ENCODE peak calls at places on chromosomes 6 and 20, in six cellular contexts. G is osteocyte; S is left lung; R is CD4-positive, alpha-beta T cell; X is cardiac fibroblast; T is GM10248. W is an unnamed sample.

GRCh38 chr6:40347571-40348011 is 239.6 kb downstream of the LRFN2 start:
- DNase-seq in G (peak), S (no peak), R (no peak), X (no peak), T (peak), W (peak)

GRCh38 chr20:10308652-10309051 is 90.0 kb downstream of the SNAP25 start:
- DNase-seq in G (no peak), S (no peak), R (no peak), X (no peak), T (no peak), W (no peak)

GRCh38 chr20:54122189-54122588 is 51.6 kb downstream of the CYP24A1 start:
- DNase-seq in G (no peak), S (no peak), R (no peak), X (peak), T (no peak), W (no peak)

GRCh38 chr6:11206576-11206975 is 25.9 kb downstream of the NEDD9 start:
- DNase-seq in G (no peak), S (no peak), R (no peak), X (peak), T (no peak), W (no peak)

GRCh38 chr6:109455161-109455501 is 441 bp downstream of the MICAL1 start:
- DNase-seq in G (no peak), S (peak), R (no peak), X (no peak), T (peak), W (no peak)

GRCh38 chr20:44287272-44288097 is 23.5 kb downstream of the FITM2 start:
- DNase-seq in G (no peak), S (no peak), R (no peak), X (peak), T (no peak), W (no peak)

GRCh38 chr6:125888989-125889656 is 67.4 kb upstream of the HINT3 start:
- DNase-seq in G (no peak), S (no peak), R (no peak), X (peak), T (peak), W (no peak)

GRCh38 chr6:99559056-99559455 is 9.4 kb downstream of the CCNC start:
- DNase-seq in G (no peak), S (no peak), R (no peak), X (peak), T (no peak), W (no peak)

GRCh38 chr6:156175433-156175832 is 601.7 kb upstream of the ARID1B start:
- DNase-seq in G (no peak), S (no peak), R (no peak), X (no peak), T (no peak), W (no peak)

GRCh38 chr6:148757944-148758343 is 11.1 kb downstream of the UST start:
- DNase-seq in G (no peak), S (no peak), R (no peak), X (no peak), T (peak), W (no peak)

GRCh38 chr20:805713-806112 is 27.8 kb upstream of the FAM110A start:
- DNase-seq in G (no peak), S (no peak), R (no peak), X (no peak), T (no peak), W (no peak)

GRCh38 chr20:36745234-36745926 is 510 bp downstream of the NDRG3 start:
- DNase-seq in G (no peak), S (no peak), R (no peak), X (no peak), T (no peak), W (no peak)

GRCh38 chr6:167706313-167707109 is 120.2 kb upstream of the AFDN start:
- DNase-seq in G (peak), S (no peak), R (peak), X (no peak), T (peak), W (peak)

GRCh38 chr20:43590036-43590391 is 723 bp upstream of the IFT52 start:
- DNase-seq in G (no peak), S (no peak), R (no peak), X (no peak), T (peak), W (no peak)

GRCh38 chr20:8512003-8512402 is 379.9 kb downstream of the PLCB1 start:
- DNase-seq in G (no peak), S (no peak), R (no peak), X (no peak), T (no peak), W (no peak)

GRCh38 chr6:124119591-124119990 is 315.9 kb downstream of the NKAIN2 start:
- DNase-seq in G (no peak), S (no peak), R (no peak), X (no peak), T (no peak), W (no peak)

GRCh38 chr6:158049055-158050028 is 67.7 kb downstream of the SYNJ2 start:
- DNase-seq in G (no peak), S (no peak), R (no peak), X (no peak), T (no peak), W (no peak)

GRCh38 chr20:49766979-49767419 is 45.6 kb upstream of the SLC9A8 start:
- DNase-seq in G (no peak), S (no peak), R (no peak), X (peak), T (no peak), W (no peak)

GRCh38 chr6:12993283-12993898 is 276.8 kb downstream of the PHACTR1 start:
- DNase-seq in G (no peak), S (no peak), R (no peak), X (no peak), T (no peak), W (no peak)

GRCh38 chr6:79079425-79080130 is 1.5 kb upstream of the PHIP start:
- DNase-seq in G (no peak), S (no peak), R (no peak), X (peak), T (no peak), W (no peak)

GRCh38 chr6:69084746-69085335 is 449.8 kb downstream of the ADGRB3 start:
- DNase-seq in G (no peak), S (no peak), R (no peak), X (no peak), T (no peak), W (no peak)

GRCh38 chr6:5081182-5081581 is 4.0 kb upstream of the PPP1R3G start:
- DNase-seq in G (peak), S (no peak), R (no peak), X (no peak), T (no peak), W (no peak)

GRCh38 chr20:40991181-40991889 is 37.3 kb upstream of the TOP1 start:
- DNase-seq in G (peak), S (no peak), R (no peak), X (no peak), T (peak), W (peak)

GRCh38 chr6:25179051-25179778 is 100.0 kb upstream of the CARMIL1 start:
- DNase-seq in G (no peak), S (no peak), R (no peak), X (peak), T (no peak), W (no peak)

GRCh38 chr6:15290962-15291704 is 45.3 kb downstream of the JARID2 start:
- DNase-seq in G (no peak), S (no peak), R (no peak), X (no peak), T (no peak), W (no peak)

GRCh38 chr20:1178103-1178502 is 6.7 kb downstream of the TMEM74B start:
- DNase-seq in G (no peak), S (no peak), R (no peak), X (no peak), T (no peak), W (no peak)

GRCh38 chr20:36827541-36828279 is 48.2 kb upstream of the TLDC2 start:
- DNase-seq in G (no peak), S (no peak), R (no peak), X (no peak), T (peak), W (no peak)

GRCh38 chr20:11845311-11845710 is 72.4 kb upstream of the BTBD3 start:
- DNase-seq in G (no peak), S (no peak), R (no peak), X (no peak), T (no peak), W (no peak)

GRCh38 chr20:61312909-61313308 is 60.8 kb downstream of the CDH4 start:
- DNase-seq in G (no peak), S (no peak), R (no peak), X (no peak), T (no peak), W (no peak)

GRCh38 chr20:62822788-62823651 is 6.2 kb downstream of the COL9A3 start:
- DNase-seq in G (no peak), S (no peak), R (no peak), X (no peak), T (peak), W (no peak)

GRCh38 chr6:44078795-44079671 is 48.2 kb downstream of the MRPL14 start:
- DNase-seq in G (peak), S (no peak), R (peak), X (peak), T (peak), W (peak)

GRCh38 chr6:32107447-32107846 is 1.7 kb downstream of the TNXB start:
- DNase-seq in G (no peak), S (no peak), R (no peak), X (peak), T (no peak), W (no peak)

GRCh38 chr6:1499798-1500197 is 109.9 kb upstream of the FOXC1 start:
- DNase-seq in G (no peak), S (no peak), R (no peak), X (peak), T (no peak), W (no peak)

GRCh38 chr6:157898169-157898568 is 75.1 kb downstream of the SNX9 start:
- DNase-seq in G (no peak), S (no peak), R (no peak), X (no peak), T (no peak), W (no peak)

GRCh38 chr20:46407671-46407996 is 1.2 kb upstream of the ELMO2 start:
- DNase-seq in G (no peak), S (no peak), R (no peak), X (no peak), T (no peak), W (no peak)

GRCh38 chr6:161498359-161498758 is 224.5 kb upstream of the AGPAT4 start:
- DNase-seq in G (no peak), S (no peak), R (no peak), X (peak), T (no peak), W (no peak)

GRCh38 chr20:34190679-34191090 is 50.5 kb upstream of the ASIP start:
- DNase-seq in G (peak), S (peak), R (no peak), X (peak), T (peak), W (no peak)

DNA sequence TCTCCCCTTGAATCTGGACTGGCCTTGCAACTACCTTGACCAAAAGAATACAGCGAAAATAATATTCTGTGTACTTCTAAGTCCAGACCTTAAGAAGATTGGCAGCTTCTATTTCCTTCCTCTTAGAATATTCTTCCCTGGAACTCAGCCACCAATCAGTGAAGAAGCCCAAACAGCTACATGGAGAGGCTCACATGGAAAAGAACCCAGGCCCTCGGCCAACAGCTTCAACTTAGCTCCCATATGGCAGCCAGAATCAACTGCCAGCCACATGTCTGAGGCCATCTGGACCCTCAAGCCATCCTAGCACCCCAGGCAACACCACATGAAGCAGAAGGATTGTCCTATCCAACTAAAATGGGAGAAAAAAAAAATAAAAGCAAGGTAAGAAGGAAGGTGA is 178.8 kb downstream of the IBTK start:
- DNase-seq in G (no peak), S (no peak), R (no peak), X (no peak), T (no peak), W (no peak)
- TF ChIP-seq CTCF in G (no peak), S (no peak), R (no peak), X (no peak), T (no peak), W (no peak)

GRCh38 chr6:35622283-35622682 is 66.4 kb downstream of the FKBP5 start:
- DNase-seq in G (no peak), S (no peak), R (no peak), X (no peak), T (no peak), W (no peak)

GRCh38 chr6:35620706-35621105 is 68.0 kb downstream of the FKBP5 start:
- DNase-seq in G (no peak), S (no peak), R (no peak), X (no peak), T (no peak), W (no peak)

GRCh38 chr6:35629876-35630378 is 58.8 kb downstream of the FKBP5 start:
- DNase-seq in G (no peak), S (no peak), R (no peak), X (no peak), T (no peak), W (no peak)

GRCh38 chr6:35624341-35625070 is 64.2 kb downstream of the FKBP5 start:
- DNase-seq in G (no peak), S (no peak), R (no peak), X (peak), T (no peak), W (no peak)
- TF ChIP-seq CTCF in G (peak), S (no peak), R (peak), X (peak), T (no peak), W (peak)

DNA sequence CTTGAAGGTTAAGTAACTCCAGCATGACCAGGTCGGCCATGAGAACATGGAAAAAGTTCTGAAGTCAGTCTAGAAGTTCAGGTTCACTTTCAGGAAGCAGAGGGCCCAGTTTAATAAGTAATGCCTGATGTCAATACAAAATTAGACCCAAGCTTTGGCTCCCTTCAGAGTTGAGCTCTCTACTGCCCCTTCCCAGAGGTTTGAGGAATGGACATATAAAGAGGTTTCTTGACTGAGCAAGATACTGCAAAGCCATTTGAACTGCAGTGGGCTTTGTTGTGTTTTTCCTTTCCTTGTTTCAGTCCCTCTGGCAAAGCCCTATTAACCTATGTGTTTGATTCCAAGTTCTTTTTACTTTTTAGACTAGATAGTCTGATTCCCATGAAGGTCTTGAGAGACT is 97.8 kb upstream of the PREP start:
- DNase-seq in G (no peak), S (no peak), R (no peak), X (no peak), T (no peak), W (no peak)
- TF ChIP-seq CTCF in G (no peak), S (no peak), R (no peak), X (no peak), T (no peak), W (no peak)

GRCh38 chr6:42502990-42503389 is 51.3 kb upstream of the TRERF1 start:
- DNase-seq in G (no peak), S (no peak), R (no peak), X (no peak), T (no peak), W (no peak)

GRCh38 chr6:42505377-42505702 is 53.6 kb upstream of the TRERF1 start:
- DNase-seq in G (no peak), S (no peak), R (no peak), X (peak), T (no peak), W (no peak)

GRCh38 chr6:42506070-42506469 is 54.3 kb upstream of the TRERF1 start:
- DNase-seq in G (no peak), S (no peak), R (no peak), X (no peak), T (no peak), W (no peak)

GRCh38 chr6:42502127-42502526 is 50.4 kb upstream of the TRERF1 start:
- DNase-seq in G (no peak), S (no peak), R (no peak), X (no peak), T (no peak), W (no peak)

GRCh38 chr6:42503894-42504293 is 52.2 kb upstream of the TRERF1 start:
- DNase-seq in G (no peak), S (no peak), R (no peak), X (no peak), T (no peak), W (no peak)
- TF ChIP-seq CTCF in G (no peak), S (no peak), R (no peak), X (no peak), T (no peak), W (no peak)

GRCh38 chr6:142886431-142887170 is 58.4 kb downstream of the HIVEP2 start:
- DNase-seq in G (no peak), S (no peak), R (no peak), X (peak), T (peak), W (no peak)
- TF ChIP-seq CTCF in G (peak), S (no peak), R (peak), X (peak), T (peak), W (peak)